ENCODE peak calls at places on chromosomes 13 and 19, in nine cellular contexts. Z is cardiac muscle cell; W is astrocyte; H is CD8-positive, alpha-beta memory T cell; M is activated naive CD4-positive, alpha-beta T cell; O is heart left ventricle; N is RPMI7951; Y is iPS-NIHi11; L is ELR. D is an unnamed sample.

GRCh38 chr19:51514866-51515481 is 13.4 kb upstream of the SIGLEC12 start:
- DNase-seq in Z (peak; percentile 51), W (peak; percentile 6), H (no peak), M (peak; percentile 2), O (no peak), N (peak; percentile 60), Y (peak; percentile 67), L (peak; percentile 68), D (no peak)

GRCh38 chr19:15113245-15114152 is 6.3 kb downstream of the SYDE1 start:
- DNase-seq in Z (no peak), W (no peak), H (no peak), M (no peak), O (no peak), N (no peak), Y (peak; percentile 50), L (no peak), D (peak; percentile 77)

GRCh38 chr13:49814551-49815270 is 22.2 kb upstream of the KPNA3 start:
- DNase-seq in Z (no peak), W (no peak), H (no peak), M (no peak), O (no peak), N (no peak), Y (no peak), L (peak; percentile 24), D (no peak)

GRCh38 chr13:48906200-48906599 is 69.5 kb upstream of the FNDC3A start:
- DNase-seq in Z (no peak), W (no peak), H (no peak), M (no peak), O (no peak), N (no peak), Y (no peak), L (no peak), D (no peak)

GRCh38 chr13:75223981-75224742 is 257.8 kb downstream of the TBC1D4 start:
- DNase-seq in Z (no peak), W (no peak), H (no peak), M (no peak), O (no peak), N (no peak), Y (no peak), L (no peak), D (no peak)

GRCh38 chr19:33447336-33448158 is 74.0 kb downstream of the CEBPG start:
- DNase-seq in Z (no peak), W (no peak), H (no peak), M (no peak), O (no peak), N (no peak), Y (no peak), L (no peak), D (peak; percentile 46)

GRCh38 chr19:18232540-18233223 is 6.4 kb upstream of the PDE4C start:
- DNase-seq in Z (peak; percentile 73), W (no peak), H (no peak), M (no peak), O (no peak), N (no peak), Y (peak; percentile 90), L (peak; percentile 41), D (no peak)

GRCh38 chr19:2653717-2654584 is 48.5 kb downstream of the GNG7 start:
- DNase-seq in Z (no peak), W (no peak), H (no peak), M (no peak), O (no peak), N (no peak), Y (peak; percentile 67), L (no peak), D (no peak)

GRCh38 chr19:18798384-18799352 is 7.6 kb upstream of the COMP start:
- DNase-seq in Z (no peak), W (no peak), H (no peak), M (no peak), O (no peak), N (no peak), Y (peak; percentile 56), L (no peak), D (no peak)

GRCh38 chr13:101398920-101399319 is 17.4 kb downstream of the NALCN start:
- DNase-seq in Z (no peak), W (peak; percentile 94), H (no peak), M (no peak), O (no peak), N (peak; percentile 83), Y (no peak), L (peak; percentile 93), D (no peak)